ENCODE peak calls at places on chromosome 1, in eight cellular contexts. One of them, this sample, is unnamed.

GRCh38 chr1:43463461-43463860 is 9.7 kb upstream of the HYI start:
- DNase-seq in thoracic aorta: no peak
- DNase-seq in AG09309: no peak
- DNase-seq in hypothalamus: no peak
- DNase-seq in activated CD4-positive, CD25-positive, alpha-beta regulatory T cell: no peak
- DNase-seq in EL: no peak
- DNase-seq in GM12865: no peak
- DNase-seq in GM23338: no peak
- DNase-seq in this sample: no peak

GRCh38 chr1:225934711-225935110 is 6.3 kb downstream of the LEFTY2 start:
- DNase-seq in thoracic aorta: no peak
- DNase-seq in AG09309: no peak
- DNase-seq in hypothalamus: no peak
- DNase-seq in activated CD4-positive, CD25-positive, alpha-beta regulatory T cell: no peak
- DNase-seq in EL: no peak
- DNase-seq in GM12865: no peak
- DNase-seq in GM23338: no peak
- DNase-seq in this sample: no peak

GRCh38 chr1:161033751-161034150 is 5.0 kb downstream of the TSTD1 start:
- DNase-seq in thoracic aorta: no peak
- DNase-seq in AG09309: no peak
- DNase-seq in hypothalamus: no peak
- DNase-seq in activated CD4-positive, CD25-positive, alpha-beta regulatory T cell: no peak
- DNase-seq in EL: peak
- DNase-seq in GM12865: no peak
- DNase-seq in GM23338: no peak
- DNase-seq in this sample: no peak

GRCh38 chr1:6688001-6688400 is 13.6 kb downstream of the DNAJC11 start:
- DNase-seq in thoracic aorta: no peak
- DNase-seq in AG09309: no peak
- DNase-seq in hypothalamus: no peak
- DNase-seq in activated CD4-positive, CD25-positive, alpha-beta regulatory T cell: no peak
- DNase-seq in EL: peak
- DNase-seq in GM12865: no peak
- DNase-seq in GM23338: no peak
- DNase-seq in this sample: no peak

GRCh38 chr1:232628335-232629214 is 1.4 kb downstream of the SIPA1L2 start:
- DNase-seq in thoracic aorta: no peak
- DNase-seq in AG09309: no peak
- DNase-seq in hypothalamus: no peak
- DNase-seq in activated CD4-positive, CD25-positive, alpha-beta regulatory T cell: no peak
- DNase-seq in EL: peak
- DNase-seq in GM12865: peak
- DNase-seq in GM23338: no peak
- DNase-seq in this sample: no peak

GRCh38 chr1:11543796-11544195 is 64.8 kb downstream of the DISP3 start:
- DNase-seq in thoracic aorta: no peak
- DNase-seq in AG09309: no peak
- DNase-seq in hypothalamus: no peak
- DNase-seq in activated CD4-positive, CD25-positive, alpha-beta regulatory T cell: no peak
- DNase-seq in EL: no peak
- DNase-seq in GM12865: no peak
- DNase-seq in GM23338: no peak
- DNase-seq in this sample: no peak

GRCh38 chr1:198270421-198270820 is 113.6 kb downstream of the NEK7 start:
- DNase-seq in thoracic aorta: no peak
- DNase-seq in AG09309: no peak
- DNase-seq in hypothalamus: no peak
- DNase-seq in activated CD4-positive, CD25-positive, alpha-beta regulatory T cell: no peak
- DNase-seq in EL: no peak
- DNase-seq in GM12865: no peak
- DNase-seq in GM23338: no peak
- DNase-seq in this sample: no peak

GRCh38 chr1:92478393-92478792 is 8.3 kb downstream of the GFI1 start:
- DNase-seq in thoracic aorta: no peak
- DNase-seq in AG09309: no peak
- DNase-seq in hypothalamus: no peak
- DNase-seq in activated CD4-positive, CD25-positive, alpha-beta regulatory T cell: no peak
- DNase-seq in EL: peak
- DNase-seq in GM12865: no peak
- DNase-seq in GM23338: no peak
- DNase-seq in this sample: no peak

GRCh38 chr1:15351301-15351700 is 58.4 kb upstream of the EFHD2 start:
- DNase-seq in thoracic aorta: no peak
- DNase-seq in AG09309: no peak
- DNase-seq in hypothalamus: no peak
- DNase-seq in activated CD4-positive, CD25-positive, alpha-beta regulatory T cell: no peak
- DNase-seq in EL: no peak
- DNase-seq in GM12865: no peak
- DNase-seq in GM23338: no peak
- DNase-seq in this sample: no peak

GRCh38 chr1:215636258-215636965 is 69.3 kb downstream of the KCTD3 start:
- DNase-seq in thoracic aorta: no peak
- DNase-seq in AG09309: peak
- DNase-seq in hypothalamus: no peak
- DNase-seq in activated CD4-positive, CD25-positive, alpha-beta regulatory T cell: no peak
- DNase-seq in EL: peak
- DNase-seq in GM12865: no peak
- DNase-seq in GM23338: no peak
- DNase-seq in this sample: no peak

GRCh38 chr1:62309906-62310305 is 9.3 kb downstream of the KANK4 start:
- DNase-seq in thoracic aorta: no peak
- DNase-seq in AG09309: no peak
- DNase-seq in hypothalamus: no peak
- DNase-seq in activated CD4-positive, CD25-positive, alpha-beta regulatory T cell: no peak
- DNase-seq in EL: no peak
- DNase-seq in GM12865: no peak
- DNase-seq in GM23338: no peak
- DNase-seq in this sample: peak